ENCODE peak calls at places on chromosomes 1 and 21, in four cellular contexts. Q is astrocyte, P is pancreas, M is A549. S is an unnamed sample. For H3K9me3, the result is how much of the 10 kb centered on the place peaks cover.

GRCh38 chr21:34844033-34844923 is 175.5 kb downstream of the CLIC6 start:
- DNase-seq in Q (no peak), P (no peak), M (no peak), S (no peak)

GRCh38 chr1:240843798-240844197 is 231.8 kb upstream of the GREM2 start:
- DNase-seq in Q (no peak), P (no peak), M (no peak), S (no peak)

GRCh38 chr21:36478941-36479340 is 981 bp downstream of the CLDN14 start:
- DNase-seq in Q (peak), P (no peak), M (peak), S (no peak)

GRCh38 chr1:46526689-46527291 is 24.7 kb downstream of the KNCN start:
- DNase-seq in Q (no peak), P (no peak), M (no peak), S (no peak)

GRCh38 chr1:23224721-23225648 is 7.7 kb upstream of the HTR1D start:
- DNase-seq in Q (peak), P (no peak), M (no peak), S (no peak)

GRCh38 chr1:243946946-243947345 is 96.9 kb upstream of the AKT3 start:
- DNase-seq in Q (no peak), P (no peak), M (peak), S (no peak)

GRCh38 chr21:45923146-45923545 is 58.4 kb upstream of the COL6A1 start:
- DNase-seq in Q (peak), P (peak), M (peak), S (no peak)

GRCh38 chr1:98315309-98315708 is 346.2 kb upstream of the SNX7 start:
- DNase-seq in Q (peak), P (no peak), M (no peak), S (no peak)

GRCh38 chr1:245666412-245666811 is 511.6 kb downstream of the KIF26B start:
- DNase-seq in Q (no peak), P (no peak), M (no peak), S (no peak)

GRCh38 chr1:85343213-85343611 is 66.8 kb upstream of the BCL10 start:
- DNase-seq in Q (no peak), P (no peak), M (no peak), S (no peak)

GRCh38 chr1:150621497-150622113 is 7.8 kb downstream of the ENSA start:
- DNase-seq in Q (peak), P (no peak), M (peak), S (no peak)

GRCh38 chr1:161905269-161905884 is 118.3 kb downstream of the OLFML2B start:
- DNase-seq in Q (no peak), P (no peak), M (peak), S (peak)

GRCh38 chr1:230401763-230402294 is 24.3 kb downstream of the PGBD5 start:
- DNase-seq in Q (peak), P (no peak), M (no peak), S (no peak)

GRCh38 chr1:170530972-170531757 is 801 bp upstream of the GORAB start:
- DNase-seq in Q (no peak), P (no peak), M (peak), S (no peak)

GRCh38 chr1:22104074-22104473 is 38.8 kb downstream of the WNT4 start:
- DNase-seq in Q (no peak), P (no peak), M (no peak), S (no peak)

GRCh38 chr21:32312321-32312720 is 13.7 kb downstream of the MRAP start:
- DNase-seq in Q (no peak), P (no peak), M (no peak), S (no peak)

GRCh38 chr1:202192770-202193613 is 607 bp upstream of the LGR6 start:
- DNase-seq in Q (peak), P (peak), M (peak), S (no peak)

GRCh38 chr1:231170875-231171274 is 9.0 kb downstream of the TRIM67 start:
- DNase-seq in Q (no peak), P (no peak), M (peak), S (no peak)

GRCh38 chr1:115133440-115133839 is 44.1 kb upstream of the TSPAN2 start:
- DNase-seq in Q (peak), P (no peak), M (peak), S (no peak)

GRCh38 chr1:180385144-180385543 is 117.2 kb downstream of the ACBD6 start:
- DNase-seq in Q (no peak), P (no peak), M (no peak), S (no peak)

GRCh38 chr1:180380259-180381183 is 121.9 kb downstream of the ACBD6 start:
- DNase-seq in Q (no peak), P (no peak), M (no peak), S (no peak)

GRCh38 chr1:180384606-180385005 is 117.8 kb downstream of the ACBD6 start:
- DNase-seq in Q (no peak), P (no peak), M (no peak), S (no peak)

GRCh38 chr1:180381184-180381580 is 121.2 kb downstream of the ACBD6 start:
- DNase-seq in Q (no peak), P (no peak), M (no peak), S (no peak)

DNA sequence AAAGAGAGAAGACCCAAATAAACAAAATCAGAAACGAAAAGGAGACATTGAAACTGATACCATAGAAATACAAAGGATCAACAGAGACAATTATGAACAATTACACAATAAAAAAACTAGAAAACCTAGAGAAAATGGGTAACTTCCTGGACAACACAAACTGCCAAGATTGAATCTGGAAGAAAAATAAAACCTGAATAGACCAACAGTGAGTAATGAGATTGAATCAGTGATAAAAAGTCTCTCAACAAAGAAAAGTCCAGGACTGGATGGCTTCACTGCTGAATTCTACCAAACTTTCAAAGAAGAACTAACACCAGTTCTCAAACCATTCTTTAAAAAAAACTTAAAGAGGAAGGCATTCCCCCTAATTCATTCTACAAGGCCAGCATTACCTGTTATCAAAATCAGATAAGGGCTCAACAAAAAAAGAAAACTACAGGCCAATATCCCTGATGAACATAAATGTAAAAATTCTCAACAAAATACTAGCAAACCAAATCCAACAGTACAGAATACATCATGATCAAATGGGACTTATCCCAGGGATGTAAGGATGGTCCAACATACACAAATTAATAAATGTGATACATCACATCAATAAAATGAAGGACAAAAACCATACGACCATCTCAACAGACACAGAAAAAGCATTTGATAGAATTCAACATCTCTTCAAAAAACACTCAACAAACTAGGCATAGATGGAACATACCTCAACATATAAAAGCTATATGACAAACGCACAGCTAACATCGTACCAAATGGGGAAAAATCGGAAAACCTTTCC is 119.9 kb downstream of the ACBD6 start:
- DNase-seq in Q (peak), P (no peak), M (no peak), S (no peak)
- H3K9me3 ChIP-seq in Q (under half), P (under half), M (under half), S (under half)

DNA sequence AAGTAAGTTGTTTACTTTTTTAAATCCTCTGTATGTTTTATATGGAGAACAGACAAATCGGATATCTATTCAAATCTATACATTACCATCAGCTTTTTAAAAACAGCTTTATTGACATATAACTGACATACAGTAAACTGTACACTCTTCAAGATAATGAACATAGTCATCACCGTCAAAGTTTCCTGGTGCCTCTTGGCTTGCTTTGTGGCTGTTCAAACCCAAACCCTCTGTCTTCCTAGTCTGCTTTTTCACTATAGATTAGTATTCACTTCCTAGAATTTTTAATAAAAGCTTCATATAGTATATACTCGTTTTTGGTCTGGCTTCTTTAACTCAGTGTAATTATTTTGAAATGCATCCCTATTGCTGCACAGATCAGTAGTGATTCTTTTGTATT is 56.4 kb upstream of the TPTE start:
- DNase-seq in Q (no peak), P (no peak), M (no peak), S (no peak)
- H3K9me3 ChIP-seq in Q (under half), P (under half), M (under half), S (under half)

DNA sequence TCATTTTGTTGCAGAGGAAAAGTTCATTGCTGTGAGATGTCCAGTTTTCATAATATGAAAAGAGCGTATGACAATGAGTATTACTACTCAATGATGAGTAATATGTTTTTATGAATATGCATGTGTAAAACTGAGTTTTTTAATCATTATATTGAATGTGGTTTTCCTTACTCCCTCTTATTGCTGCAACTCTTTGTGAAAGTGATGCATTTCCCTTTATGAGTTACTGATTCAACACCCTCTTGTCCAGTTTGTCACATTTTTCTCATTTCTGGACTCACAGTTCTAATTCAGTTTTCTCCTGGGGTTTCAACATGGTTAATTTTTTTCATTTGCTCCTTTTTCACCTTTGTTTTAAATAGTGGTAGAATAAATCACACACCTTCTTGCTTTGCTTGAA is 35.2 kb upstream of the KCNJ15 start:
- DNase-seq in Q (no peak), P (no peak), M (no peak), S (no peak)
- H3K9me3 ChIP-seq in Q (under half), P (under half), M (half or more), S (under half)

GRCh38 chr1:48999321-48999720 is 222.6 kb upstream of the BEND5 start:
- DNase-seq in Q (no peak), P (no peak), M (no peak), S (no peak)
- H3K9me3 ChIP-seq in Q (under half), P (under half), M (under half), S (under half)

S was measured in Panc1.